ENCODE peak calls at places on chromosomes 12 and 14, in six cellular contexts. One of them, this sample, is unnamed.

GRCh38 chr14:95497561-95498011 is 18.9 kb downstream of the SYNE3 start:
- DNase-seq in adrenal gland: no peak
- DNase-seq in fibroblast of lung: no peak
- DNase-seq in right cardiac atrium: peak
- DNase-seq in GM13976: no peak
- DNase-seq in epithelial cell of prostate: no peak
- DNase-seq in this sample: no peak

GRCh38 chr14:52485350-52485960 is 66.8 kb downstream of the TXNDC16 start:
- DNase-seq in adrenal gland: no peak
- DNase-seq in fibroblast of lung: no peak
- DNase-seq in right cardiac atrium: no peak
- DNase-seq in GM13976: no peak
- DNase-seq in epithelial cell of prostate: no peak
- DNase-seq in this sample: no peak

GRCh38 chr12:99453831-99454538 is 193.6 kb upstream of the GARIN6 start:
- DNase-seq in adrenal gland: no peak
- DNase-seq in fibroblast of lung: peak
- DNase-seq in right cardiac atrium: no peak
- DNase-seq in GM13976: peak
- DNase-seq in epithelial cell of prostate: no peak
- DNase-seq in this sample: no peak

GRCh38 chr14:90911121-90911520 is 94.9 kb upstream of the TTC7B start:
- DNase-seq in adrenal gland: no peak
- DNase-seq in fibroblast of lung: no peak
- DNase-seq in right cardiac atrium: no peak
- DNase-seq in GM13976: no peak
- DNase-seq in epithelial cell of prostate: no peak
- DNase-seq in this sample: no peak

GRCh38 chr14:24196071-24197061 is 1.1 kb upstream of the TM9SF1 start:
- DNase-seq in adrenal gland: no peak
- DNase-seq in fibroblast of lung: peak
- DNase-seq in right cardiac atrium: no peak
- DNase-seq in GM13976: peak
- DNase-seq in epithelial cell of prostate: no peak
- DNase-seq in this sample: peak

GRCh38 chr14:91573894-91574837 is 64.1 kb upstream of the PPP4R3A start:
- DNase-seq in adrenal gland: peak
- DNase-seq in fibroblast of lung: peak
- DNase-seq in right cardiac atrium: peak
- DNase-seq in GM13976: peak
- DNase-seq in epithelial cell of prostate: peak
- DNase-seq in this sample: peak

GRCh38 chr12:30440826-30441602 is 254.7 kb downstream of the IPO8 start:
- DNase-seq in adrenal gland: no peak
- DNase-seq in fibroblast of lung: peak
- DNase-seq in right cardiac atrium: peak
- DNase-seq in GM13976: no peak
- DNase-seq in epithelial cell of prostate: no peak
- DNase-seq in this sample: peak

GRCh38 chr14:103022669-103023044 is 34.7 kb downstream of the CDC42BPB start:
- DNase-seq in adrenal gland: no peak
- DNase-seq in fibroblast of lung: no peak
- DNase-seq in right cardiac atrium: no peak
- DNase-seq in GM13976: no peak
- DNase-seq in epithelial cell of prostate: no peak
- DNase-seq in this sample: no peak

GRCh38 chr14:60183724-60184596 is 18.8 kb upstream of the DHRS7 start:
- DNase-seq in adrenal gland: peak
- DNase-seq in fibroblast of lung: peak
- DNase-seq in right cardiac atrium: no peak
- DNase-seq in GM13976: no peak
- DNase-seq in epithelial cell of prostate: no peak
- DNase-seq in this sample: peak

GRCh38 chr12:26790645-26790994 is 42.4 kb downstream of the ITPR2 start:
- DNase-seq in adrenal gland: no peak
- DNase-seq in fibroblast of lung: peak
- DNase-seq in right cardiac atrium: no peak
- DNase-seq in GM13976: no peak
- DNase-seq in epithelial cell of prostate: no peak
- DNase-seq in this sample: no peak

GRCh38 chr12:7872565-7873304 is at the start of gene SLC2A14:
- DNase-seq in adrenal gland: no peak
- DNase-seq in fibroblast of lung: peak
- DNase-seq in right cardiac atrium: no peak
- DNase-seq in GM13976: no peak
- DNase-seq in epithelial cell of prostate: no peak
- DNase-seq in this sample: no peak

GRCh38 chr12:79452906-79453305 is 237.9 kb downstream of the PAWR start:
- DNase-seq in adrenal gland: no peak
- DNase-seq in fibroblast of lung: no peak
- DNase-seq in right cardiac atrium: no peak
- DNase-seq in GM13976: no peak
- DNase-seq in epithelial cell of prostate: no peak
- DNase-seq in this sample: no peak

GRCh38 chr14:104396682-104397470 is 182.7 kb upstream of the C14orf180 start:
- DNase-seq in adrenal gland: no peak
- DNase-seq in fibroblast of lung: no peak
- DNase-seq in right cardiac atrium: no peak
- DNase-seq in GM13976: no peak
- DNase-seq in epithelial cell of prostate: no peak
- DNase-seq in this sample: no peak

GRCh38 chr12:69872804-69873203 is 47.8 kb downstream of the MYRFL start:
- DNase-seq in adrenal gland: no peak
- DNase-seq in fibroblast of lung: no peak
- DNase-seq in right cardiac atrium: no peak
- DNase-seq in GM13976: no peak
- DNase-seq in epithelial cell of prostate: no peak
- DNase-seq in this sample: peak

GRCh38 chr14:79118291-79118690 is 948.1 kb downstream of the NRXN3 start:
- DNase-seq in adrenal gland: no peak
- DNase-seq in fibroblast of lung: no peak
- DNase-seq in right cardiac atrium: no peak
- DNase-seq in GM13976: no peak
- DNase-seq in epithelial cell of prostate: no peak
- DNase-seq in this sample: no peak

GRCh38 chr12:131381716-131382430 is 329.0 kb upstream of the SFSWAP start:
- DNase-seq in adrenal gland: peak
- DNase-seq in fibroblast of lung: no peak
- DNase-seq in right cardiac atrium: no peak
- DNase-seq in GM13976: no peak
- DNase-seq in epithelial cell of prostate: no peak
- DNase-seq in this sample: no peak

This sample was measured in cardiac fibroblast.